ENCODE peak calls at places on chromosomes 3 and 15, in five cellular contexts. One of them, this sample, is unnamed.

GRCh38 chr15:29129903-29130302 is 139.7 kb downstream of the NSMCE3 start:
- DNase-seq in colonic mucosa: no peak
- DNase-seq in iris pigment epithelial cell: no peak
- DNase-seq in left ventricle myocardium inferior: no peak
- DNase-seq in brain microvascular endothelial cell: no peak
- DNase-seq in this sample: no peak

GRCh38 chr3:31624054-31624709 is 91.5 kb downstream of the STT3B start:
- DNase-seq in colonic mucosa: no peak
- DNase-seq in iris pigment epithelial cell: no peak
- DNase-seq in left ventricle myocardium inferior: no peak
- DNase-seq in brain microvascular endothelial cell: no peak
- DNase-seq in this sample: no peak

GRCh38 chr3:61927332-61927731 is 366.0 kb downstream of the PTPRG start:
- DNase-seq in colonic mucosa: peak
- DNase-seq in iris pigment epithelial cell: peak
- DNase-seq in left ventricle myocardium inferior: peak
- DNase-seq in brain microvascular endothelial cell: peak
- DNase-seq in this sample: peak

GRCh38 chr3:40723078-40723660 is 198.4 kb downstream of the ZNF621 start:
- DNase-seq in colonic mucosa: no peak
- DNase-seq in iris pigment epithelial cell: no peak
- DNase-seq in left ventricle myocardium inferior: no peak
- DNase-seq in brain microvascular endothelial cell: no peak
- DNase-seq in this sample: no peak

GRCh38 chr3:16476636-16477035 is 36.9 kb downstream of the RFTN1 start:
- DNase-seq in colonic mucosa: no peak
- DNase-seq in iris pigment epithelial cell: peak
- DNase-seq in left ventricle myocardium inferior: no peak
- DNase-seq in brain microvascular endothelial cell: peak
- DNase-seq in this sample: peak

GRCh38 chr15:61489571-61489970 is 260.5 kb upstream of the RORA start:
- DNase-seq in colonic mucosa: no peak
- DNase-seq in iris pigment epithelial cell: no peak
- DNase-seq in left ventricle myocardium inferior: no peak
- DNase-seq in brain microvascular endothelial cell: no peak
- DNase-seq in this sample: no peak

GRCh38 chr3:171801738-171802600 is 8.3 kb downstream of the PLD1 start:
- DNase-seq in colonic mucosa: no peak
- DNase-seq in iris pigment epithelial cell: peak
- DNase-seq in left ventricle myocardium inferior: no peak
- DNase-seq in brain microvascular endothelial cell: peak
- DNase-seq in this sample: peak

GRCh38 chr15:59522988-59523461 is 85.0 kb downstream of the FAM81A start:
- DNase-seq in colonic mucosa: no peak
- DNase-seq in iris pigment epithelial cell: no peak
- DNase-seq in left ventricle myocardium inferior: no peak
- DNase-seq in brain microvascular endothelial cell: no peak
- DNase-seq in this sample: no peak

GRCh38 chr3:132722165-132723023 is at the start of gene NPHP3:
- DNase-seq in colonic mucosa: peak
- DNase-seq in iris pigment epithelial cell: peak
- DNase-seq in left ventricle myocardium inferior: peak
- DNase-seq in brain microvascular endothelial cell: peak
- DNase-seq in this sample: peak

GRCh38 chr3:136142592-136142991 is 53.5 kb downstream of the MSL2 start:
- DNase-seq in colonic mucosa: no peak
- DNase-seq in iris pigment epithelial cell: peak
- DNase-seq in left ventricle myocardium inferior: no peak
- DNase-seq in brain microvascular endothelial cell: peak
- DNase-seq in this sample: peak

GRCh38 chr15:64949383-64950141 is 37.9 kb downstream of the ANKDD1A start:
- DNase-seq in colonic mucosa: no peak
- DNase-seq in iris pigment epithelial cell: no peak
- DNase-seq in left ventricle myocardium inferior: no peak
- DNase-seq in brain microvascular endothelial cell: no peak
- DNase-seq in this sample: no peak

GRCh38 chr3:45583021-45583851 is 11.3 kb upstream of the LIMD1 start:
- DNase-seq in colonic mucosa: peak
- DNase-seq in iris pigment epithelial cell: no peak
- DNase-seq in left ventricle myocardium inferior: peak
- DNase-seq in brain microvascular endothelial cell: no peak
- DNase-seq in this sample: peak

GRCh38 chr15:50816191-50816590 is 50.7 kb upstream of the SPPL2A start:
- DNase-seq in colonic mucosa: peak
- DNase-seq in iris pigment epithelial cell: no peak
- DNase-seq in left ventricle myocardium inferior: no peak
- DNase-seq in brain microvascular endothelial cell: no peak
- DNase-seq in this sample: peak

GRCh38 chr3:150410311-150411105 is 2.4 kb downstream of the TSC22D2 start:
- DNase-seq in colonic mucosa: peak
- DNase-seq in iris pigment epithelial cell: no peak
- DNase-seq in left ventricle myocardium inferior: peak
- DNase-seq in brain microvascular endothelial cell: no peak
- DNase-seq in this sample: peak

GRCh38 chr3:133927543-133928066 is 31.9 kb upstream of the RAB6B start:
- DNase-seq in colonic mucosa: peak
- DNase-seq in iris pigment epithelial cell: no peak
- DNase-seq in left ventricle myocardium inferior: peak
- DNase-seq in brain microvascular endothelial cell: no peak
- DNase-seq in this sample: peak

GRCh38 chr3:12495749-12496452 is 11.6 kb downstream of the TSEN2 start:
- DNase-seq in colonic mucosa: no peak
- DNase-seq in iris pigment epithelial cell: no peak
- DNase-seq in left ventricle myocardium inferior: no peak
- DNase-seq in brain microvascular endothelial cell: no peak
- DNase-seq in this sample: no peak

GRCh38 chr3:46188708-46189107 is 19.4 kb downstream of the CCR1 start:
- DNase-seq in colonic mucosa: no peak
- DNase-seq in iris pigment epithelial cell: no peak
- DNase-seq in left ventricle myocardium inferior: no peak
- DNase-seq in brain microvascular endothelial cell: no peak
- DNase-seq in this sample: no peak

GRCh38 chr15:31274496-31275330 is 51.9 kb upstream of the KLF13 start:
- DNase-seq in colonic mucosa: no peak
- DNase-seq in iris pigment epithelial cell: no peak
- DNase-seq in left ventricle myocardium inferior: no peak
- DNase-seq in brain microvascular endothelial cell: no peak
- DNase-seq in this sample: peak

GRCh38 chr3:184604039-184604955 is 42.7 kb downstream of the EPHB3 start:
- DNase-seq in colonic mucosa: no peak
- DNase-seq in iris pigment epithelial cell: no peak
- DNase-seq in left ventricle myocardium inferior: no peak
- DNase-seq in brain microvascular endothelial cell: no peak
- DNase-seq in this sample: no peak

GRCh38 chr3:30435950-30436349 is 170.5 kb upstream of the TGFBR2 start:
- DNase-seq in colonic mucosa: no peak
- DNase-seq in iris pigment epithelial cell: no peak
- DNase-seq in left ventricle myocardium inferior: no peak
- DNase-seq in brain microvascular endothelial cell: no peak
- DNase-seq in this sample: peak

GRCh38 chr3:64908292-64908691 is 220.5 kb upstream of the ADAMTS9 start:
- DNase-seq in colonic mucosa: no peak
- DNase-seq in iris pigment epithelial cell: peak
- DNase-seq in left ventricle myocardium inferior: no peak
- DNase-seq in brain microvascular endothelial cell: peak
- DNase-seq in this sample: peak

GRCh38 chr3:25582242-25582641 is 82.5 kb downstream of the TOP2B start:
- DNase-seq in colonic mucosa: no peak
- DNase-seq in iris pigment epithelial cell: peak
- DNase-seq in left ventricle myocardium inferior: no peak
- DNase-seq in brain microvascular endothelial cell: peak
- DNase-seq in this sample: peak

GRCh38 chr3:113677745-113678144 is 18.7 kb downstream of the USF3 start:
- DNase-seq in colonic mucosa: peak
- DNase-seq in iris pigment epithelial cell: no peak
- DNase-seq in left ventricle myocardium inferior: no peak
- DNase-seq in brain microvascular endothelial cell: no peak
- DNase-seq in this sample: no peak

GRCh38 chr3:159252772-159253384 is 451.0 kb downstream of the MFSD1 start:
- DNase-seq in colonic mucosa: no peak
- DNase-seq in iris pigment epithelial cell: peak
- DNase-seq in left ventricle myocardium inferior: no peak
- DNase-seq in brain microvascular endothelial cell: peak
- DNase-seq in this sample: peak

GRCh38 chr15:100721758-100722550 is 119.6 kb downstream of the ASB7 start:
- DNase-seq in colonic mucosa: peak
- DNase-seq in iris pigment epithelial cell: peak
- DNase-seq in left ventricle myocardium inferior: peak
- DNase-seq in brain microvascular endothelial cell: peak
- DNase-seq in this sample: peak

GRCh38 chr15:81023483-81024264 is 23.0 kb downstream of the TLNRD1 start:
- DNase-seq in colonic mucosa: peak
- DNase-seq in iris pigment epithelial cell: peak
- DNase-seq in left ventricle myocardium inferior: peak
- DNase-seq in brain microvascular endothelial cell: peak
- DNase-seq in this sample: peak

GRCh38 chr15:43878466-43878865 is 51.7 kb downstream of the WDR76 start:
- DNase-seq in colonic mucosa: no peak
- DNase-seq in iris pigment epithelial cell: no peak
- DNase-seq in left ventricle myocardium inferior: no peak
- DNase-seq in brain microvascular endothelial cell: no peak
- DNase-seq in this sample: no peak

GRCh38 chr15:67508367-67508766 is 12.6 kb upstream of the C15orf61 start:
- DNase-seq in colonic mucosa: no peak
- DNase-seq in iris pigment epithelial cell: peak
- DNase-seq in left ventricle myocardium inferior: no peak
- DNase-seq in brain microvascular endothelial cell: no peak
- DNase-seq in this sample: no peak

GRCh38 chr15:52710050-52710709 is 31.0 kb upstream of the ATOSA start:
- DNase-seq in colonic mucosa: no peak
- DNase-seq in iris pigment epithelial cell: no peak
- DNase-seq in left ventricle myocardium inferior: no peak
- DNase-seq in brain microvascular endothelial cell: no peak
- DNase-seq in this sample: peak

GRCh38 chr15:75030023-75030413 is 6.6 kb downstream of the PPCDC start:
- DNase-seq in colonic mucosa: no peak
- DNase-seq in iris pigment epithelial cell: no peak
- DNase-seq in left ventricle myocardium inferior: no peak
- DNase-seq in brain microvascular endothelial cell: no peak
- DNase-seq in this sample: peak

GRCh38 chr15:74889390-74889881 is 406 bp upstream of the MPI start:
- DNase-seq in colonic mucosa: no peak
- DNase-seq in iris pigment epithelial cell: peak
- DNase-seq in left ventricle myocardium inferior: peak
- DNase-seq in brain microvascular endothelial cell: peak
- DNase-seq in this sample: peak

GRCh38 chr3:177590826-177591225 is 393.5 kb upstream of the TBL1XR1 start:
- DNase-seq in colonic mucosa: no peak
- DNase-seq in iris pigment epithelial cell: peak
- DNase-seq in left ventricle myocardium inferior: no peak
- DNase-seq in brain microvascular endothelial cell: no peak
- DNase-seq in this sample: peak

GRCh38 chr3:18425641-18426403 is 683 bp upstream of the SATB1 start:
- DNase-seq in colonic mucosa: peak
- DNase-seq in iris pigment epithelial cell: no peak
- DNase-seq in left ventricle myocardium inferior: peak
- DNase-seq in brain microvascular endothelial cell: no peak
- DNase-seq in this sample: no peak

GRCh38 chr3:111936191-111936841 is 42.5 kb upstream of the ABHD10 start:
- DNase-seq in colonic mucosa: no peak
- DNase-seq in iris pigment epithelial cell: peak
- DNase-seq in left ventricle myocardium inferior: no peak
- DNase-seq in brain microvascular endothelial cell: peak
- DNase-seq in this sample: peak

GRCh38 chr15:37083610-37084009 is 16.7 kb downstream of the MEIS2 start:
- DNase-seq in colonic mucosa: no peak
- DNase-seq in iris pigment epithelial cell: peak
- DNase-seq in left ventricle myocardium inferior: no peak
- DNase-seq in brain microvascular endothelial cell: no peak
- DNase-seq in this sample: no peak

GRCh38 chr3:73279-73678 is 123.3 kb upstream of the CHL1 start:
- DNase-seq in colonic mucosa: no peak
- DNase-seq in iris pigment epithelial cell: no peak
- DNase-seq in left ventricle myocardium inferior: no peak
- DNase-seq in brain microvascular endothelial cell: no peak
- DNase-seq in this sample: no peak

GRCh38 chr15:39919740-39920509 is at the start of gene GPR176:
- DNase-seq in colonic mucosa: peak
- DNase-seq in iris pigment epithelial cell: peak
- DNase-seq in left ventricle myocardium inferior: peak
- DNase-seq in brain microvascular endothelial cell: peak
- DNase-seq in this sample: peak

GRCh38 chr3:161700998-161701397 is 204.4 kb downstream of the OTOL1 start:
- DNase-seq in colonic mucosa: no peak
- DNase-seq in iris pigment epithelial cell: no peak
- DNase-seq in left ventricle myocardium inferior: no peak
- DNase-seq in brain microvascular endothelial cell: no peak
- DNase-seq in this sample: no peak